ENCODE peak calls at places on chromosomes 1 and 21, in ten cellular contexts. Y is iris pigment epithelial cell; T is substantia nigra; K is coronary artery; A is kidney tubule cell; U is RWPE1; J is HEK293T; R is amniotic stem cell; I is lung microvascular endothelial cell; V is activated CD4-positive, alpha-beta T cell treated with anti-CD3 and anti-CD28 coated beads, Interleukin-2, amount 50 U/mL, for 1 hour. X is an unnamed sample.

GRCh38 chr1:168335500-168335899 is 54.8 kb downstream of the TBX19 start:
- DNase-seq in T (no peak), J (no peak), K (no peak), R (no peak), A (peak), Y (no peak), V (no peak), U (peak), I (no peak), X (no peak)

GRCh38 chr21:42474043-42474831 is 21.8 kb downstream of the RSPH1 start:
- DNase-seq in J (no peak), V (no peak), I (peak), K (peak), R (no peak), U (peak), T (no peak), A (peak), Y (no peak), X (no peak)

GRCh38 chr1:152188673-152189591 is 29.9 kb upstream of the RPTN start:
- DNase-seq in J (peak), U (no peak), T (peak), K (no peak), V (peak), R (no peak), Y (peak), I (peak), A (peak), X (peak)

GRCh38 chr21:29775462-29775861 is 164.3 kb downstream of the GRIK1 start:
- DNase-seq in K (no peak), U (no peak), T (no peak), V (no peak), Y (no peak), I (peak), A (peak), R (no peak), J (no peak), X (no peak)

GRCh38 chr1:51963592-51964308 is 26.8 kb downstream of the RAB3B start:
- DNase-seq in I (no peak), V (no peak), Y (no peak), K (no peak), J (no peak), U (no peak), A (no peak), T (no peak), R (no peak), X (no peak)

GRCh38 chr1:86557739-86558138 is 10.9 kb downstream of the CLCA4 start:
- DNase-seq in V (no peak), R (no peak), I (no peak), Y (no peak), T (no peak), K (no peak), U (no peak), A (no peak), J (no peak), X (no peak)

GRCh38 chr1:11823366-11824137 is 17.6 kb downstream of the CLCN6 start:
- DNase-seq in J (no peak), U (no peak), I (no peak), R (no peak), V (no peak), T (no peak), A (no peak), K (no peak), Y (peak), X (no peak)

GRCh38 chr1:29258189-29258973 is 22.1 kb downstream of the PTPRU start:
- DNase-seq in V (no peak), U (no peak), T (no peak), Y (no peak), R (no peak), I (no peak), J (no peak), A (no peak), K (no peak), X (no peak)

GRCh38 chr1:15489052-15489736 is 13.3 kb downstream of the CELA2B start:
- DNase-seq in I (no peak), J (no peak), U (no peak), Y (no peak), R (no peak), K (no peak), A (no peak), V (no peak), T (peak), X (no peak)

GRCh38 chr1:212781225-212781624 is 10.4 kb downstream of the NSL1 start:
- DNase-seq in U (no peak), K (no peak), T (no peak), J (no peak), I (no peak), Y (no peak), V (no peak), R (no peak), A (no peak), X (no peak)